ENCODE peak calls at places on chromosomes 16 and 17, in five cellular contexts. Z is activated naive CD8-positive, alpha-beta T cell treated with anti-CD3 and anti-CD28 coated beads, Interleukin-2, amount 50 U/mL, for 24 hours; I is A549; J is mammary epithelial cell; H is tibial artery. T is an unnamed sample.
A peak's percentile ranks its signal among the peaks of the same experiment; 100 is the strongest.

GRCh38 chr16:53911506-53911905 is 207.6 kb downstream of the FTO start:
- DNase-seq in Z (no peak), I (no peak), J (no peak), H (no peak), T (no peak)

GRCh38 chr17:81537343-81537855 is 9.2 kb downstream of the FSCN2 start:
- DNase-seq in Z (no peak), I (peak; percentile 67), J (no peak), H (no peak), T (peak; percentile 46)

GRCh38 chr16:30927789-30928378 is 4.5 kb downstream of the FBXL19 start:
- DNase-seq in Z (peak; percentile 36), I (peak; percentile 79), J (peak; percentile 56), H (no peak), T (peak; percentile 81)

GRCh38 chr17:28227278-28228108 is 91.5 kb upstream of the TMEM97 start:
- DNase-seq in Z (peak; percentile 34), I (peak; percentile 93), J (peak; percentile 73), H (no peak), T (peak; percentile 86)

GRCh38 chr17:64106918-64107317 is 23.0 kb downstream of the ERN1 start:
- DNase-seq in Z (no peak), I (no peak), J (no peak), H (no peak), T (no peak)

GRCh38 chr17:8253801-8254200 is 4.7 kb downstream of the PFAS start:
- DNase-seq in Z (no peak), I (peak; percentile 62), J (no peak), H (no peak), T (no peak)

GRCh38 chr16:85553436-85554113 is 59.5 kb upstream of the GSE1 start:
- DNase-seq in Z (peak; percentile 59), I (peak; percentile 77), J (peak; percentile 41), H (peak; percentile 59), T (peak; percentile 51)

GRCh38 chr16:11610121-11610505 is 23.4 kb upstream of the LITAF start:
- DNase-seq in Z (no peak), I (no peak), J (no peak), H (no peak), T (no peak)

GRCh38 chr17:39739020-39739884 is 1.5 kb downstream of the GRB7 start:
- DNase-seq in Z (no peak), I (peak; percentile 80), J (peak; percentile 87), H (peak; percentile 36), T (no peak)

GRCh38 chr17:57477483-57478357 is 221.4 kb downstream of the MSI2 start:
- DNase-seq in Z (no peak), I (no peak), J (no peak), H (no peak), T (no peak)

GRCh38 chr16:85313541-85314208 is 201.4 kb upstream of the CIBAR2 start:
- DNase-seq in Z (no peak), I (no peak), J (peak; percentile 60), H (no peak), T (no peak)

GRCh38 chr16:3640632-3641501 is 13.6 kb upstream of the DNASE1 start:
- DNase-seq in Z (no peak), I (no peak), J (no peak), H (no peak), T (no peak)

T was measured in HEK293T.